ENCODE peak calls at places on chromosomes 6 and 20, in six cellular contexts. R is amniotic stem cell, D is mesothelial cell of epicardium, T is HT1080, Z is ELR, I is GM12891. L is an unnamed sample.

GRCh38 chr20:47985092-47985850 is 200.0 kb upstream of the SULF2 start:
- DNase-seq in I (no peak), Z (peak; percentile 24), R (no peak), D (no peak), T (peak; percentile 52), L (no peak)

GRCh38 chr6:3321875-3322274 is 63.1 kb downstream of the PSMG4 start:
- DNase-seq in T (no peak), D (no peak), I (no peak), Z (no peak), R (no peak), L (no peak)

GRCh38 chr6:156406688-156407087 is 370.5 kb upstream of the ARID1B start:
- DNase-seq in D (no peak), T (no peak), R (no peak), Z (no peak), I (no peak), L (no peak)

GRCh38 chr6:40545954-40546353 is 41.2 kb downstream of the LRFN2 start:
- DNase-seq in I (no peak), Z (no peak), R (no peak), T (no peak), D (no peak), L (no peak)

GRCh38 chr20:50366270-50367103 is 143.7 kb upstream of the PTPN1 start:
- DNase-seq in Z (peak; percentile 70), D (no peak), R (no peak), T (peak; percentile 51), I (no peak), L (no peak)

GRCh38 chr6:2270049-2270448 is 24.6 kb upstream of the GMDS start:
- DNase-seq in I (no peak), D (no peak), Z (no peak), T (no peak), R (no peak), L (no peak)

GRCh38 chr6:44486002-44486421 is 98.5 kb downstream of the CDC5L start:
- DNase-seq in T (no peak), D (no peak), Z (peak; percentile 91), R (no peak), I (no peak), L (no peak)

GRCh38 chr20:50911030-50911429 is 20.2 kb downstream of the ADNP start:
- DNase-seq in D (no peak), Z (peak; percentile 41), R (peak; percentile 78), T (no peak), I (no peak), L (peak; percentile 38)

GRCh38 chr6:34486106-34486740 is 20.3 kb downstream of the PACSIN1 start:
- DNase-seq in T (no peak), R (no peak), Z (no peak), I (no peak), D (no peak), L (no peak)

GRCh38 chr20:19565721-19566120 is 192.3 kb upstream of the RIN2 start:
- DNase-seq in T (no peak), I (no peak), Z (no peak), D (no peak), R (no peak), L (no peak)

GRCh38 chr6:17300637-17301036 is 19.5 kb downstream of the RBM24 start:
- DNase-seq in Z (no peak), R (no peak), T (no peak), D (no peak), I (no peak), L (no peak)

GRCh38 chr20:61878478-61879302 is 187.0 kb downstream of the TAF4 start:
- DNase-seq in T (no peak), R (no peak), Z (no peak), I (no peak), D (no peak), L (peak; percentile 81)

GRCh38 chr20:2386516-2387179 is 5.9 kb downstream of the TGM6 start:
- DNase-seq in T (peak; percentile 76), I (no peak), Z (peak; percentile 82), R (peak; percentile 48), D (no peak), L (peak; percentile 79)

GRCh38 chr20:23078994-23079364 is 7.1 kb downstream of the CD93 start:
- DNase-seq in T (no peak), D (no peak), R (no peak), Z (no peak), I (no peak), L (no peak)

GRCh38 chr20:32544893-32545840 is 40.0 kb downstream of the NOL4L start:
- DNase-seq in Z (peak; percentile 48), T (peak; percentile 35), I (no peak), D (no peak), R (no peak), L (no peak)

GRCh38 chr20:46959821-46960220 is 65.2 kb downstream of the EYA2 start:
- DNase-seq in I (no peak), R (no peak), Z (no peak), D (no peak), T (no peak), L (peak; percentile 38)

GRCh38 chr6:116676021-116676420 is 5.0 kb upstream of the KPNA5 start:
- DNase-seq in T (no peak), Z (no peak), R (no peak), I (no peak), D (no peak), L (no peak)

GRCh38 chr20:49608752-49609670 is 41.1 kb upstream of the PTGIS start:
- DNase-seq in T (peak; percentile 36), R (peak; percentile 33), D (peak; percentile 61), I (peak; percentile 72), Z (peak; percentile 67), L (no peak)

GRCh38 chr6:63351995-63352586 is 32.3 kb upstream of the LGSN start:
- DNase-seq in D (no peak), Z (peak; percentile 66), T (no peak), R (no peak), I (no peak), L (peak; percentile 25)

GRCh38 chr6:137013738-137014602 is 30.8 kb downstream of the IL20RA start:
- DNase-seq in D (no peak), T (peak; percentile 63), R (no peak), Z (peak; percentile 61), I (no peak), L (peak; percentile 54)

GRCh38 chr6:13007744-13008143 is 291.2 kb downstream of the PHACTR1 start:
- DNase-seq in D (no peak), T (no peak), R (no peak), I (no peak), Z (no peak), L (no peak)

GRCh38 chr6:75526502-75527127 is 33.0 kb upstream of the FILIP1 start:
- DNase-seq in T (peak; percentile 47), R (peak; percentile 35), I (no peak), D (no peak), Z (peak; percentile 83), L (no peak)

GRCh38 chr6:42406296-42407280 is 45.1 kb downstream of the TRERF1 start:
- DNase-seq in Z (peak; percentile 24), D (no peak), T (no peak), I (no peak), R (no peak), L (peak; percentile 53)

GRCh38 chr20:43537921-43538854 is 20.6 kb upstream of the SGK2 start:
- DNase-seq in Z (peak; percentile 78), R (no peak), T (no peak), D (no peak), I (peak; percentile 32), L (peak; percentile 93)

GRCh38 chr20:53578492-53579222 is 15.0 kb downstream of the ZNF217 start:
- DNase-seq in I (no peak), D (no peak), T (peak; percentile 81), R (peak; percentile 77), Z (peak; percentile 96), L (peak; percentile 69)

GRCh38 chr20:35607003-35607735 is 8.5 kb upstream of the SPAG4 start:
- DNase-seq in Z (peak; percentile 28), D (no peak), R (no peak), T (no peak), I (no peak), L (no peak)

GRCh38 chr6:79810153-79810806 is 137.1 kb downstream of the ELOVL4 start:
- DNase-seq in Z (no peak), I (no peak), T (no peak), R (no peak), D (no peak), L (no peak)

GRCh38 chr20:46683620-46683938 is 5.7 kb downstream of the TP53RK start:
- DNase-seq in R (no peak), T (no peak), I (no peak), Z (no peak), D (no peak), L (no peak)